ENCODE peak calls at places on chromosomes 7 and 10, in six cellular contexts. H, Y, L, O, U and P are unnamed samples.

GRCh38 chr7:148382585-148382984 is 208.0 kb upstream of the C7orf33 start:
- DNase-seq in H (no peak), Y (no peak), U (no peak), L (no peak), O (no peak), P (no peak)

GRCh38 chr10:4947635-4948596 is 15.3 kb upstream of the AKR1C1 start:
- DNase-seq in Y (no peak), U (no peak), L (no peak), O (no peak), H (no peak), P (no peak)

GRCh38 chr7:131527462-131527861 is 29.0 kb downstream of the PODXL start:
- DNase-seq in L (no peak), H (peak), Y (no peak), U (no peak), O (peak), P (no peak)

GRCh38 chr10:110036640-110037039 is 28.9 kb downstream of the ADD3 start:
- DNase-seq in Y (no peak), L (no peak), U (no peak), H (no peak), O (no peak), P (no peak)

GRCh38 chr10:102647433-102648268 is 3.4 kb downstream of the TRIM8 start:
- DNase-seq in Y (no peak), U (no peak), O (no peak), L (no peak), H (peak), P (peak)

GRCh38 chr7:137932881-137933269 is 69.0 kb downstream of the CREB3L2 start:
- DNase-seq in U (no peak), O (peak), L (no peak), H (no peak), Y (no peak), P (no peak)

GRCh38 chr7:130387628-130388403 is 7.5 kb downstream of the CPA1 start:
- DNase-seq in L (no peak), H (no peak), U (no peak), O (no peak), Y (no peak), P (no peak)

GRCh38 chr7:44288811-44289340 is 36.5 kb downstream of the CAMK2B start:
- DNase-seq in H (no peak), Y (no peak), U (peak), L (peak), O (no peak), P (no peak)

GRCh38 chr7:26443006-26443405 is 151.3 kb downstream of the SNX10 start:
- DNase-seq in O (no peak), L (no peak), U (no peak), H (no peak), Y (no peak), P (no peak)

GRCh38 chr7:155750255-155751125 is 61.8 kb downstream of the SHH start:
- DNase-seq in U (no peak), H (no peak), O (no peak), L (no peak), Y (no peak), P (no peak)

GRCh38 chr10:34761443-34761842 is 53.7 kb downstream of the PARD3 start:
- DNase-seq in Y (no peak), U (no peak), H (no peak), O (no peak), L (no peak), P (no peak)